ENCODE peak calls at places on chromosomes 6 and 20, in six cellular contexts. F is A549, T is GM12878, S is K562, X is endothelial cell of umbilical vein, I is HepG2. Y is an unnamed sample.

GRCh38 chr6:80607814-80608391 is 501.4 kb downstream of the BCKDHB start:
- DNase-seq in S (no peak), X (no peak), F (no peak), I (no peak), T (no peak), Y (peak)

GRCh38 chr6:136950436-136950835 is 28.3 kb downstream of the SLC35D3 start:
- DNase-seq in F (no peak), I (no peak), S (no peak), T (no peak), X (no peak), Y (no peak)

GRCh38 chr6:4105980-4106536 is 27.1 kb upstream of the FAM217A start:
- DNase-seq in S (no peak), F (no peak), T (no peak), X (no peak), I (peak), Y (no peak)

GRCh38 chr6:122903266-122903915 is 92.6 kb upstream of the CLVS2 start:
- DNase-seq in X (no peak), F (no peak), I (no peak), T (no peak), S (no peak), Y (no peak)

GRCh38 chr6:14476793-14477531 is 359.4 kb downstream of the CD83 start:
- DNase-seq in I (no peak), T (no peak), F (peak), S (peak), X (no peak), Y (no peak)

GRCh38 chr6:30169658-30170614 is 6.6 kb downstream of the TRIM15 start:
- DNase-seq in I (peak), S (peak), T (peak), X (peak), F (peak), Y (peak)

GRCh38 chr20:54061106-54061881 is 9.1 kb downstream of the BCAS1 start:
- DNase-seq in T (no peak), S (no peak), X (no peak), I (no peak), F (no peak), Y (no peak)

GRCh38 chr20:9945406-9945805 is 89.4 kb upstream of the ANKEF1 start:
- DNase-seq in F (no peak), X (no peak), T (no peak), I (no peak), S (no peak), Y (no peak)

GRCh38 chr20:45959956-45960630 is 11.9 kb downstream of the ZNF335 start:
- DNase-seq in X (no peak), S (no peak), I (no peak), T (peak), F (no peak), Y (no peak)

GRCh38 chr6:81783893-81784292 is 31.4 kb upstream of the TENT5A start:
- DNase-seq in F (no peak), I (no peak), X (no peak), S (no peak), T (no peak), Y (no peak)

GRCh38 chr6:156031516-156031915 is 575.9 kb upstream of the NOX3 start:
- DNase-seq in X (no peak), T (no peak), S (no peak), F (no peak), I (no peak), Y (no peak)

GRCh38 chr20:1933465-1933870 is 38.3 kb downstream of the SIRPA start:
- DNase-seq in F (no peak), X (no peak), I (no peak), T (no peak), S (no peak), Y (no peak)

GRCh38 chr6:28105286-28105685 is 19.1 kb upstream of the ZSCAN16 start:
- DNase-seq in X (no peak), S (peak), F (peak), T (no peak), I (no peak), Y (peak)

GRCh38 chr20:33753143-33753542 is 21.3 kb downstream of the ZNF341 start:
- DNase-seq in T (no peak), F (no peak), X (no peak), I (no peak), S (no peak), Y (no peak)

GRCh38 chr6:43076928-43077809 is 1.1 kb downstream of the PTK7 start:
- DNase-seq in T (no peak), F (no peak), X (no peak), I (peak), S (no peak), Y (no peak)

GRCh38 chr20:16434087-16434664 is 139.1 kb downstream of the KIF16B start:
- DNase-seq in I (peak), F (peak), T (peak), X (peak), S (peak), Y (peak)

GRCh38 chr20:41544472-41544871 is 73.7 kb downstream of the CHD6 start:
- DNase-seq in T (no peak), X (no peak), I (no peak), S (no peak), F (no peak), Y (no peak)

GRCh38 chr20:38970302-38970701 is 8.2 kb downstream of the DHX35 start:
- DNase-seq in X (no peak), F (no peak), T (no peak), S (no peak), I (no peak), Y (no peak)

GRCh38 chr20:1275919-1276318 is 9.8 kb downstream of the SNPH start:
- DNase-seq in I (no peak), S (no peak), T (no peak), X (no peak), F (no peak), Y (no peak)

GRCh38 chr6:27111743-27112142 is 135.8 kb upstream of the PRSS16 start:
- DNase-seq in T (no peak), S (no peak), F (no peak), I (no peak), X (no peak), Y (no peak)

GRCh38 chr20:45354423-45355208 is 6.4 kb upstream of the SDC4 start:
- DNase-seq in T (no peak), S (no peak), F (no peak), X (no peak), I (no peak), Y (no peak)

GRCh38 chr6:14848019-14848418 is 397.9 kb upstream of the JARID2 start:
- DNase-seq in S (no peak), I (no peak), F (no peak), X (no peak), T (no peak), Y (no peak)

GRCh38 chr20:36454664-36455427 is 86.5 kb upstream of the MYL9 start:
- DNase-seq in F (no peak), X (no peak), T (no peak), S (no peak), I (peak), Y (no peak)

GRCh38 chr6:156618600-156619205 is 158.5 kb upstream of the ARID1B start:
- DNase-seq in I (no peak), T (no peak), F (no peak), X (no peak), S (no peak), Y (no peak)

GRCh38 chr6:63644668-63645326 is 9.2 kb downstream of the PHF3 start:
- DNase-seq in T (no peak), X (peak), F (no peak), S (no peak), I (no peak), Y (no peak)

GRCh38 chr6:69622230-69622629 is 174.6 kb downstream of the LMBRD1 start:
- DNase-seq in S (no peak), I (no peak), X (no peak), T (no peak), F (no peak), Y (peak)

GRCh38 chr20:7703436-7703835 is 236.8 kb downstream of the HAO1 start:
- DNase-seq in T (no peak), I (no peak), S (no peak), X (no peak), F (no peak), Y (no peak)

GRCh38 chr6:5764401-5764955 is 242.2 kb downstream of the NRN1 start:
- DNase-seq in F (no peak), X (no peak), S (no peak), I (no peak), T (peak), Y (no peak)
- H3K4me3 ChIP-seq in F (no peak), X (no peak), S (no peak), I (no peak), T (no peak), Y (no peak)

DNA sequence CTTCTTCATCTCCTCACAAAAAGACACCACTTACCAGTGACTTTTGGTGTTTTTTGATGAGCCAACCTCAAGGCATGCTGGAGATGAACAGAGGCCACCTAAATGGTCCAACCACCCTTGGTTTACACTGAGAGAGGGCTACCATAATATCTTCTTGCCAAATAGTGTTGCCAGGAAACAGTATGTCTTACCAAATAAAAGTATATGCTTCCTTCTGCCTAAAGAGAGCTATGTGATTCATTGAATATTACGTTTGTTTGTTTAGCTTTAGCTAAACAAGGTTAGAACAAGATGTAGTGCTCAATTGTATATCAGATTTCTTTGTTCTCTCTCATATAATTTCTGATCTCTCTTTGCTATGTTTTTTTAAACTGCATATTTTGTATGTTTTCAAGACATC is 40.6 kb upstream of the BMP6 start:
- DNase-seq in T (no peak), S (no peak), X (no peak), F (no peak), I (no peak), Y (no peak)
- TF ChIP-seq MAX in T (no peak), S (no peak), X (no peak), F (no peak), I (no peak), Y (no peak)

GRCh38 chr6:124297507-124297906 is 493.8 kb downstream of the NKAIN2 start:
- DNase-seq in T (no peak), X (no peak), I (no peak), S (no peak), F (no peak), Y (no peak)

GRCh38 chr6:124298682-124299081 is 495.0 kb downstream of the NKAIN2 start:
- DNase-seq in X (no peak), I (no peak), S (no peak), T (no peak), F (no peak), Y (no peak)

DNA sequence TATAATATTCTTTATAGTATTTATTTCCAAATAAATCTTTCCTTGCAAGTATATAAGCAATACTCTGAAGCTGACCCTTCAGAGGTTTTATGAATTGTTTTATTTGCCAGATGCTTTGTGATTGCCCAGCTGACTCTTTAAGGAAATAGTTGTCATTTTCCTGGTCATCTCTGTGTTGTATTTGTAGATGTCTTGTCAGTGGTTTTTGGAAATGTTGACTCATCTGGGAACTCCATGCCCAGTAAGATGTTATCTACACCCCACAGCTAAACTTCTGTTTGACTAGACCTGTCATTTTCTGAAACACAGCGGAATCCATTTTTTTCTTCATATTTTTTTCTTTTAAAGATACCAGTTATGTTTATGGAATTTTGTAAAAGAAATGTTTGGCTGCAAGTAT is 490.9 kb downstream of the NKAIN2 start:
- DNase-seq in X (no peak), F (no peak), I (no peak), T (no peak), S (no peak), Y (no peak)
- TF ChIP-seq MYC in X (no peak), F (no peak), I (no peak), T (no peak), S (no peak), Y (no peak)

GRCh38 chr6:139431602-139431956 is 57.1 kb upstream of the CITED2 start:
- DNase-seq in X (no peak), I (no peak), T (no peak), S (no peak), F (no peak), Y (no peak)

GRCh38 chr6:139438775-139439174 is 64.3 kb upstream of the CITED2 start:
- DNase-seq in X (no peak), S (no peak), T (no peak), I (no peak), F (no peak), Y (no peak)

GRCh38 chr6:139433647-139434419 is 59.4 kb upstream of the CITED2 start:
- DNase-seq in F (no peak), I (peak), T (no peak), X (peak), S (peak), Y (peak)

GRCh38 chr6:139439278-139439813 is 64.9 kb upstream of the CITED2 start:
- DNase-seq in I (no peak), T (no peak), F (no peak), X (no peak), S (no peak), Y (peak)

GRCh38 chr6:139436521-139437348 is 62.3 kb upstream of the CITED2 start:
- DNase-seq in T (no peak), X (no peak), I (no peak), S (no peak), F (no peak), Y (no peak)
- H3K4me3 ChIP-seq in T (no peak), X (no peak), I (no peak), S (no peak), F (no peak), Y (no peak)

DNA sequence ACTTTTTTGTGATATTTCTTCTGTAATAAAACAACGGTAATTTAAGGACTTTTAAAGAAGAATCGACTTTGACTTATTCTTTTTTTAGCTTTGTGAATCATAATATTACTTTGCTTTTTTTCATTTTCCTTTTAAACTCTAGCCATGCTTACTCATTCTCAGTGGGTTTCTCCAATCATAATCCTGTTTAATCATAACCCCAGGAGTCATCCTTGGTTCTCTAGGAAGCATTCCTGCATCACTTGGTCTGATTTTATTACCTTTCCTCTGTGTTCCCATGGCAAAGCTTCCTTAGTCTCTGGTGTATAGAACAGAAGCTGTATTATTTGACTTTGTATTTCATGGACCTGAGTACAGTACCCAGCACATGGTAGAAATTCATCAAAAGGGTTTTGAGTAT is 223.5 kb downstream of the CDKAL1 start:
- DNase-seq in S (no peak), T (no peak), I (no peak), F (no peak), X (no peak), Y (no peak)
- TF ChIP-seq MAX in S (no peak), T (no peak), I (no peak), F (no peak), X (no peak), Y (no peak)

GRCh38 chr20:61531553-61532345 is 279.7 kb downstream of the CDH4 start:
- DNase-seq in I (no peak), S (no peak), X (no peak), T (no peak), F (no peak), Y (no peak)
- TF ChIP-seq MYC in I (no peak), S (no peak), X (no peak), T (no peak), F (no peak), Y (no peak)

GRCh38 chr20:58655328-58656094 is 4.4 kb downstream of the STX16 start:
- DNase-seq in S (no peak), T (no peak), X (no peak), F (no peak), I (no peak), Y (no peak)
- H3K4me3 ChIP-seq in S (no peak), T (peak), X (no peak), F (no peak), I (no peak), Y (no peak)

GRCh38 chr6:31180500-31180899 is 10.0 kb upstream of the POU5F1 start:
- DNase-seq in F (no peak), X (peak), T (no peak), S (peak), I (no peak), Y (no peak)
- TF ChIP-seq MAX in F (no peak), X (no peak), T (no peak), S (no peak), I (no peak), Y (no peak)

DNA sequence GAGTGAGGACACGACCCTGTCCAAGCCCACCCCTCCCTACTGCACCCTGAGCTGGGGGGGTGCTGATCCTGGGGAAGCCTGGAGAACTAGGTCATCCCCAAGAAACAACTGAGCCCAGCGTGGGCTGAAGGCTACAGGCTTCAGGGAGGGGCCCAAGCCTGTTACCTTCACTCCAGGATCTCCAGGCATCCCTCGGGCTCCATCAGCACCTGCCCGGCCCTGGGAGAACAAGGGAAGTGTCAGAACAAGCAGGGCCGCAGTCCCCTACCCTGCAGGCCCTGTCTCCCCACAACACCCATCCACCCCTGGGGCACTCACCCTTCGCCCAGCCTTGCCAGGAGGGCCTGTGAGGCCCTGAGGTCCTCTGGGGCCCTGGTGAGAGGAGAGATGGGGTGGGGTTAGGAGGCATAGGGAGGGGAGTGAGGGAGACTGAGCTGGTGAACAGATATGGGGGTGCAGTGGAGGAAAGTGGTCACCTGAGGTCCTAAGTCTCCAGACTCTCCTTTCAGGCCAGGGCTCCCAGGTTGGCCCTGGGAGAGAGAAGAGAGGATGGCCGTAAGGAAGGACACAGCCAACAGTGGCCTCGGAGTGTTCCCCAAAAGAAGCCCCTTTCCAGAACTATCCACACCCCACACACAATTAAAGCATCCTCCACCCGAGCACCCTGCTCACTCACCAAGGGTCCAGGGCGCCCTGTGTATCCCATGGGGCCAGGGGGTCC is 13.4 kb downstream of the COL11A2 start:
- DNase-seq in T (no peak), F (no peak), S (no peak), I (no peak), X (no peak), Y (no peak)
- TF ChIP-seq MYC in T (no peak), F (no peak), S (no peak), I (no peak), X (no peak), Y (no peak)